ENCODE peak calls at places on chromosomes 1 and 21, in six cellular contexts. P, V, X, W, F and J are unnamed samples.
A peak's percentile ranks its signal among the peaks of the same experiment; 100 is the strongest.

GRCh38 chr1:19354531-19354981 is 42.4 kb downstream of the SLC66A1 start:
- DNase-seq in P (no peak), V (no peak), X (no peak), W (no peak), F (no peak), J (no peak)

GRCh38 chr21:17903029-17903806 is 84.1 kb upstream of the C21orf91 start:
- DNase-seq in P (peak; percentile 62), V (no peak), X (no peak), W (no peak), F (no peak), J (no peak)

GRCh38 chr1:53617382-53618217 is 121.4 kb downstream of the GLIS1 start:
- DNase-seq in P (peak; percentile 67), V (no peak), X (no peak), W (peak; percentile 41), F (peak; percentile 21), J (peak; percentile 23)

GRCh38 chr1:230509281-230509977 is 83.3 kb upstream of the PGBD5 start:
- DNase-seq in P (peak; percentile 69), V (peak; percentile 15), X (peak; percentile 83), W (no peak), F (no peak), J (no peak)

GRCh38 chr1:32715901-32716311 is 13.3 kb upstream of the SYNC start:
- DNase-seq in P (no peak), V (no peak), X (no peak), W (no peak), F (no peak), J (no peak)

GRCh38 chr1:180274221-180274620 is 44.2 kb downstream of the LHX4 start:
- DNase-seq in P (no peak), V (no peak), X (no peak), W (no peak), F (no peak), J (no peak)

GRCh38 chr1:76234061-76234460 is 159.5 kb downstream of the ST6GALNAC3 start:
- DNase-seq in P (no peak), V (no peak), X (no peak), W (no peak), F (no peak), J (no peak)

GRCh38 chr21:29557200-29557599 is 258.5 kb downstream of the BACH1 start:
- DNase-seq in P (peak; percentile 16), V (no peak), X (no peak), W (no peak), F (no peak), J (no peak)

GRCh38 chr1:235597867-235598553 is 51.6 kb downstream of the GNG4 start:
- DNase-seq in P (peak; percentile 57), V (peak; percentile 31), X (no peak), W (no peak), F (no peak), J (no peak)

GRCh38 chr1:111672338-111672737 is 52.7 kb downstream of the RAP1A start:
- DNase-seq in P (peak; percentile 42), V (peak; percentile 48), X (no peak), W (no peak), F (no peak), J (no peak)

GRCh38 chr1:51297401-51298321 is 32.7 kb downstream of the TTC39A start:
- DNase-seq in P (no peak), V (no peak), X (no peak), W (no peak), F (peak; percentile 59), J (no peak)

GRCh38 chr1:53377438-53377841 is 49.6 kb upstream of the LRP8 start:
- DNase-seq in P (no peak), V (no peak), X (no peak), W (peak; percentile 2), F (peak; percentile 61), J (peak; percentile 29)

GRCh38 chr1:8825985-8826481 is 8.6 kb upstream of the RERE start:
- DNase-seq in P (peak; percentile 62), V (peak; percentile 43), X (no peak), W (peak; percentile 26), F (no peak), J (no peak)

GRCh38 chr1:2525524-2525895 is 886 bp downstream of the PANK4 start:
- DNase-seq in P (no peak), V (no peak), X (no peak), W (no peak), F (no peak), J (no peak)

GRCh38 chr1:39933956-39934941 is 20.7 kb upstream of the MFSD2A start:
- DNase-seq in P (peak; percentile 96), V (peak; percentile 72), X (peak; percentile 85), W (peak; percentile 89), F (peak; percentile 92), J (peak; percentile 96)

GRCh38 chr1:244063498-244063897 is 12.4 kb downstream of the ZBTB18 start:
- DNase-seq in P (no peak), V (no peak), X (no peak), W (no peak), F (no peak), J (no peak)

GRCh38 chr21:46054031-46054430 is 43.9 kb upstream of the COL6A2 start:
- DNase-seq in P (no peak), V (no peak), X (no peak), W (no peak), F (no peak), J (no peak)

GRCh38 chr1:65371544-65371943 is 48.9 kb upstream of the LEPR start:
- DNase-seq in P (no peak), V (no peak), X (no peak), W (no peak), F (no peak), J (no peak)

GRCh38 chr1:167791281-167792209 is 69.8 kb downstream of the MPZL1 start:
- DNase-seq in P (peak; percentile 93), V (no peak), X (no peak), W (peak; percentile 68), F (no peak), J (no peak)

DNA sequence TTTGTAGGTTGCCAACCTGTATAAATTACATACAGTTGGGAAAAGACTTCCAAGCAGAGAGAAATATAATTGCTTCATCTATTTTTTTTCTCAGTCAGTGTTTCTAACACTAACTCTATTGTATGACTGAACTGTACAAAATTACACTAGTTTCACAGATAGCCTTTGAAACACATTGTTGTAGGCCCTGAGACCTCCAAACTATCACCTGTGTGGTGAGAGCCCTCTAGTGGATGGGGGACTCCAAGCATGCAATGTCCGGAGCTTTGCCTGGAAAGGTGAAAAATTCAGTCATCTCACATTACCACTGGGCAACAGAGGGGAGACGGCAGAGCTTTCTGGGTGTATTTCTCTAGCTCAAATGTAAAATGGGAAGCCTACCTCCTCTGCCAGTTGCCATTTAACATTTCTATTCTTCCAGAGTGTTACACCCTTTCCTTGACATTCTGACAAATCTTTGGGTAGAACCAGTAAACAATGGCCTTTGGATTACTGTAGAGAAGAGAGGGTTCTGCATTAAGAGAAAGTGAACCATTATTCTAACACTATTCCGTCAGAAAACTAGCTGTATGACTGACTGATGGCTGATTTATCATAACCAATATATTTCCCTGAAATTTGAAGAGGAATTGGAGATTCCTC is 212.2 kb downstream of the LYPLAL1 start:
- DNase-seq in P (peak; percentile 78), V (no peak), X (peak; percentile 23), W (peak; percentile 25), F (no peak), J (no peak)
- TF ChIP-seq CTCF in P (peak; percentile 79), V (peak; percentile 88), X (peak; percentile 89), W (peak; percentile 50), F (peak; percentile 66), J (peak; percentile 58)

GRCh38 chr1:163315773-163316374 is 5.9 kb upstream of the NUF2 start:
- DNase-seq in P (peak; percentile 82), V (no peak), X (no peak), W (peak; percentile 22), F (no peak), J (no peak)
- TF ChIP-seq CTCF in P (peak; percentile 52), V (peak; percentile 41), X (peak; percentile 41), W (peak; percentile 71), F (peak; percentile 68), J (peak; percentile 85)

GRCh38 chr21:14617040-14617393 is 70.9 kb upstream of the SAMSN1 start:
- DNase-seq in P (no peak), V (no peak), X (no peak), W (no peak), F (no peak), J (no peak)
- TF ChIP-seq CTCF in P (no peak), V (no peak), X (no peak), W (no peak), F (no peak), J (no peak)

GRCh38 chr1:115040501-115040900 is 10.9 kb downstream of the TSHB start:
- DNase-seq in P (no peak), V (no peak), X (no peak), W (no peak), F (no peak), J (no peak)

GRCh38 chr1:115036814-115037535 is 7.3 kb downstream of the TSHB start:
- DNase-seq in P (no peak), V (no peak), X (no peak), W (no peak), F (no peak), J (no peak)

GRCh38 chr1:115041654-115042053 is 12.0 kb downstream of the TSHB start:
- DNase-seq in P (peak; percentile 13), V (no peak), X (no peak), W (no peak), F (no peak), J (no peak)
- TF ChIP-seq CTCF in P (no peak), V (peak; percentile 33), X (peak; percentile 45), W (no peak), F (no peak), J (peak; percentile 57)

DNA sequence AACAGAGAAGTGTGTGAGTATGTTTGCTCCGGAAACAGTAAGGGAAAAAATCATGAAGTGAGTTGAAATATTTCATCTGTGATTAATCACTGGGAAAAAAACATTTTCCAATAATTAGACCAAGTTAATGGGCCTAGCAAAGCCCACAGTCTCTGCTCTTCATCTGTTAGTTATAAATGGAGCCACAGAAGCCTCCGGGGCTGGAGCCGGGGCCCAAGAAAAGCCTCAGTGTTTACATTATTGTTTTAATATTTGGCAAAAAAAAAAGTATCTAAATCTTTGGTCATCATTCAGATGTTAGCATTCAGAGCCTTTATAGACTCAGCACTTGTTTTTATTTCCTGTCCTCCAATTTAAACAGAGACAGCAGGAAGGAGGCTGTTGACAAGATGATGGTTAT is 115.0 kb downstream of the UBE2U start:
- DNase-seq in P (no peak), V (no peak), X (no peak), W (no peak), F (no peak), J (no peak)
- TF ChIP-seq CTCF in P (no peak), V (no peak), X (no peak), W (no peak), F (no peak), J (no peak)